ENCODE peak calls at places on chromosomes 11 and 22, in nine cellular contexts. One of them, this sample, is unnamed.

GRCh38 chr11:44566559-44566949 is 1.1 kb downstream of the CD82 start:
- DNase-seq in COR-L47: peak
- DNase-seq in mucosa of descending colon: no peak
- DNase-seq in NCI-H2171: no peak
- DNase-seq in kidney: no peak
- DNase-seq in non-pigmented ciliary epithelial cell: no peak
- DNase-seq in GM04503: no peak
- DNase-seq in sciatic nerve: no peak
- DNase-seq in activated effector memory CD4-positive, alpha-beta T cell treated with anti-CD3 and anti-CD28 coated beads, Interleukin-2, amount 50 U/mL, for 16 hours: no peak
- DNase-seq in this sample: no peak

GRCh38 chr11:20561915-20562314 is 37.5 kb upstream of the SLC6A5 start:
- DNase-seq in sciatic nerve: no peak
- DNase-seq in mucosa of descending colon: no peak
- DNase-seq in non-pigmented ciliary epithelial cell: no peak
- DNase-seq in NCI-H2171: no peak
- DNase-seq in activated effector memory CD4-positive, alpha-beta T cell treated with anti-CD3 and anti-CD28 coated beads, Interleukin-2, amount 50 U/mL, for 16 hours: no peak
- DNase-seq in GM04503: no peak
- DNase-seq in kidney: no peak
- DNase-seq in COR-L47: no peak
- DNase-seq in this sample: no peak

GRCh38 chr22:30422481-30423295 is 2.9 kb upstream of the MTFP1 start:
- DNase-seq in kidney: peak
- DNase-seq in non-pigmented ciliary epithelial cell: peak
- DNase-seq in COR-L47: peak
- DNase-seq in sciatic nerve: peak
- DNase-seq in GM04503: peak
- DNase-seq in NCI-H2171: no peak
- DNase-seq in mucosa of descending colon: peak
- DNase-seq in activated effector memory CD4-positive, alpha-beta T cell treated with anti-CD3 and anti-CD28 coated beads, Interleukin-2, amount 50 U/mL, for 16 hours: peak
- DNase-seq in this sample: no peak

GRCh38 chr11:108346451-108346850 is 120.9 kb downstream of the C11orf65 start:
- DNase-seq in GM04503: no peak
- DNase-seq in non-pigmented ciliary epithelial cell: no peak
- DNase-seq in sciatic nerve: no peak
- DNase-seq in NCI-H2171: no peak
- DNase-seq in mucosa of descending colon: no peak
- DNase-seq in COR-L47: no peak
- DNase-seq in kidney: no peak
- DNase-seq in activated effector memory CD4-positive, alpha-beta T cell treated with anti-CD3 and anti-CD28 coated beads, Interleukin-2, amount 50 U/mL, for 16 hours: no peak
- DNase-seq in this sample: no peak

GRCh38 chr11:79152511-79152910 is 288.3 kb downstream of the TENM4 start:
- DNase-seq in non-pigmented ciliary epithelial cell: no peak
- DNase-seq in COR-L47: no peak
- DNase-seq in kidney: peak
- DNase-seq in mucosa of descending colon: no peak
- DNase-seq in GM04503: no peak
- DNase-seq in activated effector memory CD4-positive, alpha-beta T cell treated with anti-CD3 and anti-CD28 coated beads, Interleukin-2, amount 50 U/mL, for 16 hours: no peak
- DNase-seq in NCI-H2171: no peak
- DNase-seq in sciatic nerve: no peak
- DNase-seq in this sample: no peak

GRCh38 chr11:64355078-64355940 is 3.7 kb upstream of the RPS6KA4 start:
- DNase-seq in kidney: peak
- DNase-seq in COR-L47: peak
- DNase-seq in NCI-H2171: peak
- DNase-seq in GM04503: no peak
- DNase-seq in mucosa of descending colon: peak
- DNase-seq in non-pigmented ciliary epithelial cell: no peak
- DNase-seq in activated effector memory CD4-positive, alpha-beta T cell treated with anti-CD3 and anti-CD28 coated beads, Interleukin-2, amount 50 U/mL, for 16 hours: no peak
- DNase-seq in sciatic nerve: peak
- DNase-seq in this sample: peak

GRCh38 chr11:65777821-65778361 is 2.9 kb downstream of the AP5B1 start:
- DNase-seq in mucosa of descending colon: no peak
- DNase-seq in activated effector memory CD4-positive, alpha-beta T cell treated with anti-CD3 and anti-CD28 coated beads, Interleukin-2, amount 50 U/mL, for 16 hours: peak
- DNase-seq in GM04503: no peak
- DNase-seq in non-pigmented ciliary epithelial cell: no peak
- DNase-seq in sciatic nerve: peak
- DNase-seq in COR-L47: no peak
- DNase-seq in NCI-H2171: no peak
- DNase-seq in kidney: peak
- DNase-seq in this sample: no peak

GRCh38 chr11:15828241-15828903 is 528.0 kb downstream of the SOX6 start:
- DNase-seq in activated effector memory CD4-positive, alpha-beta T cell treated with anti-CD3 and anti-CD28 coated beads, Interleukin-2, amount 50 U/mL, for 16 hours: no peak
- DNase-seq in NCI-H2171: no peak
- DNase-seq in kidney: no peak
- DNase-seq in GM04503: no peak
- DNase-seq in COR-L47: no peak
- DNase-seq in sciatic nerve: no peak
- DNase-seq in non-pigmented ciliary epithelial cell: no peak
- DNase-seq in mucosa of descending colon: no peak
- DNase-seq in this sample: no peak

GRCh38 chr22:22390989-22391388 is 117.6 kb downstream of the ZNF280B start:
- DNase-seq in non-pigmented ciliary epithelial cell: no peak
- DNase-seq in sciatic nerve: no peak
- DNase-seq in COR-L47: no peak
- DNase-seq in NCI-H2171: no peak
- DNase-seq in activated effector memory CD4-positive, alpha-beta T cell treated with anti-CD3 and anti-CD28 coated beads, Interleukin-2, amount 50 U/mL, for 16 hours: no peak
- DNase-seq in GM04503: no peak
- DNase-seq in kidney: no peak
- DNase-seq in mucosa of descending colon: no peak
- DNase-seq in this sample: no peak

GRCh38 chr22:38631724-38632123 is 24.5 kb downstream of the FAM227A start:
- DNase-seq in GM04503: no peak
- DNase-seq in sciatic nerve: no peak
- DNase-seq in NCI-H2171: no peak
- DNase-seq in non-pigmented ciliary epithelial cell: no peak
- DNase-seq in COR-L47: no peak
- DNase-seq in kidney: no peak
- DNase-seq in mucosa of descending colon: no peak
- DNase-seq in activated effector memory CD4-positive, alpha-beta T cell treated with anti-CD3 and anti-CD28 coated beads, Interleukin-2, amount 50 U/mL, for 16 hours: no peak
- DNase-seq in this sample: no peak

GRCh38 chr11:103842795-103843194 is 193.6 kb upstream of the DDI1 start:
- DNase-seq in mucosa of descending colon: no peak
- DNase-seq in COR-L47: peak
- DNase-seq in GM04503: no peak
- DNase-seq in kidney: no peak
- DNase-seq in NCI-H2171: no peak
- DNase-seq in non-pigmented ciliary epithelial cell: peak
- DNase-seq in activated effector memory CD4-positive, alpha-beta T cell treated with anti-CD3 and anti-CD28 coated beads, Interleukin-2, amount 50 U/mL, for 16 hours: no peak
- DNase-seq in sciatic nerve: no peak
- DNase-seq in this sample: no peak

GRCh38 chr11:315051-315481 is 1.2 kb downstream of the IFITM1 start:
- DNase-seq in non-pigmented ciliary epithelial cell: no peak
- DNase-seq in kidney: peak
- DNase-seq in sciatic nerve: no peak
- DNase-seq in mucosa of descending colon: peak
- DNase-seq in COR-L47: no peak
- DNase-seq in GM04503: no peak
- DNase-seq in NCI-H2171: no peak
- DNase-seq in activated effector memory CD4-positive, alpha-beta T cell treated with anti-CD3 and anti-CD28 coated beads, Interleukin-2, amount 50 U/mL, for 16 hours: peak
- DNase-seq in this sample: no peak

GRCh38 chr11:75174781-75175370 is 24.0 kb downstream of the SLCO2B1 start:
- DNase-seq in mucosa of descending colon: no peak
- DNase-seq in kidney: peak
- DNase-seq in COR-L47: no peak
- DNase-seq in GM04503: peak
- DNase-seq in activated effector memory CD4-positive, alpha-beta T cell treated with anti-CD3 and anti-CD28 coated beads, Interleukin-2, amount 50 U/mL, for 16 hours: no peak
- DNase-seq in NCI-H2171: no peak
- DNase-seq in non-pigmented ciliary epithelial cell: peak
- DNase-seq in sciatic nerve: no peak
- DNase-seq in this sample: peak

GRCh38 chr11:115444542-115444941 is 59.7 kb downstream of the CADM1 start:
- DNase-seq in COR-L47: no peak
- DNase-seq in non-pigmented ciliary epithelial cell: no peak
- DNase-seq in mucosa of descending colon: no peak
- DNase-seq in activated effector memory CD4-positive, alpha-beta T cell treated with anti-CD3 and anti-CD28 coated beads, Interleukin-2, amount 50 U/mL, for 16 hours: no peak
- DNase-seq in NCI-H2171: no peak
- DNase-seq in sciatic nerve: no peak
- DNase-seq in kidney: no peak
- DNase-seq in GM04503: no peak
- DNase-seq in this sample: no peak

GRCh38 chr11:102457056-102457677 is 4.6 kb upstream of the TMEM123 start:
- DNase-seq in activated effector memory CD4-positive, alpha-beta T cell treated with anti-CD3 and anti-CD28 coated beads, Interleukin-2, amount 50 U/mL, for 16 hours: no peak
- DNase-seq in sciatic nerve: no peak
- DNase-seq in COR-L47: no peak
- DNase-seq in mucosa of descending colon: no peak
- DNase-seq in non-pigmented ciliary epithelial cell: no peak
- DNase-seq in kidney: no peak
- DNase-seq in GM04503: no peak
- DNase-seq in NCI-H2171: no peak
- DNase-seq in this sample: no peak

GRCh38 chr11:104095791-104096190 is 59.4 kb downstream of the DDI1 start:
- DNase-seq in NCI-H2171: no peak
- DNase-seq in sciatic nerve: no peak
- DNase-seq in activated effector memory CD4-positive, alpha-beta T cell treated with anti-CD3 and anti-CD28 coated beads, Interleukin-2, amount 50 U/mL, for 16 hours: no peak
- DNase-seq in mucosa of descending colon: no peak
- DNase-seq in GM04503: no peak
- DNase-seq in kidney: no peak
- DNase-seq in COR-L47: no peak
- DNase-seq in non-pigmented ciliary epithelial cell: no peak
- DNase-seq in this sample: no peak

GRCh38 chr11:74004694-74005615 is 3.9 kb downstream of the UCP3 start:
- DNase-seq in sciatic nerve: peak
- DNase-seq in activated effector memory CD4-positive, alpha-beta T cell treated with anti-CD3 and anti-CD28 coated beads, Interleukin-2, amount 50 U/mL, for 16 hours: peak
- DNase-seq in GM04503: no peak
- DNase-seq in kidney: no peak
- DNase-seq in non-pigmented ciliary epithelial cell: no peak
- DNase-seq in mucosa of descending colon: no peak
- DNase-seq in NCI-H2171: no peak
- DNase-seq in COR-L47: no peak
- DNase-seq in this sample: no peak

GRCh38 chr11:133323354-133323753 is 208.9 kb downstream of the OPCML start:
- DNase-seq in non-pigmented ciliary epithelial cell: no peak
- DNase-seq in COR-L47: no peak
- DNase-seq in kidney: no peak
- DNase-seq in mucosa of descending colon: no peak
- DNase-seq in sciatic nerve: no peak
- DNase-seq in NCI-H2171: no peak
- DNase-seq in activated effector memory CD4-positive, alpha-beta T cell treated with anti-CD3 and anti-CD28 coated beads, Interleukin-2, amount 50 U/mL, for 16 hours: no peak
- DNase-seq in GM04503: no peak
- DNase-seq in this sample: no peak

GRCh38 chr11:13051257-13051656 is 42.1 kb downstream of the RASSF10 start:
- DNase-seq in mucosa of descending colon: no peak
- DNase-seq in NCI-H2171: no peak
- DNase-seq in kidney: no peak
- DNase-seq in GM04503: no peak
- DNase-seq in non-pigmented ciliary epithelial cell: no peak
- DNase-seq in activated effector memory CD4-positive, alpha-beta T cell treated with anti-CD3 and anti-CD28 coated beads, Interleukin-2, amount 50 U/mL, for 16 hours: no peak
- DNase-seq in sciatic nerve: no peak
- DNase-seq in COR-L47: no peak
- DNase-seq in this sample: no peak

GRCh38 chr22:39994566-39995345 is at the start of gene FAM83F:
- DNase-seq in mucosa of descending colon: peak
- DNase-seq in kidney: peak
- DNase-seq in GM04503: no peak
- DNase-seq in COR-L47: peak
- DNase-seq in non-pigmented ciliary epithelial cell: no peak
- DNase-seq in NCI-H2171: peak
- DNase-seq in activated effector memory CD4-positive, alpha-beta T cell treated with anti-CD3 and anti-CD28 coated beads, Interleukin-2, amount 50 U/mL, for 16 hours: peak
- DNase-seq in sciatic nerve: no peak
- DNase-seq in this sample: peak

GRCh38 chr11:75236062-75236461 is 4.5 kb upstream of the TPBGL start:
- DNase-seq in activated effector memory CD4-positive, alpha-beta T cell treated with anti-CD3 and anti-CD28 coated beads, Interleukin-2, amount 50 U/mL, for 16 hours: peak
- DNase-seq in non-pigmented ciliary epithelial cell: no peak
- DNase-seq in sciatic nerve: no peak
- DNase-seq in NCI-H2171: no peak
- DNase-seq in GM04503: no peak
- DNase-seq in COR-L47: no peak
- DNase-seq in kidney: no peak
- DNase-seq in mucosa of descending colon: no peak
- DNase-seq in this sample: no peak

GRCh38 chr22:50318356-50318697 is 8.5 kb downstream of the DENND6B start:
- DNase-seq in activated effector memory CD4-positive, alpha-beta T cell treated with anti-CD3 and anti-CD28 coated beads, Interleukin-2, amount 50 U/mL, for 16 hours: no peak
- DNase-seq in GM04503: no peak
- DNase-seq in kidney: no peak
- DNase-seq in COR-L47: no peak
- DNase-seq in sciatic nerve: no peak
- DNase-seq in non-pigmented ciliary epithelial cell: no peak
- DNase-seq in mucosa of descending colon: no peak
- DNase-seq in NCI-H2171: no peak
- DNase-seq in this sample: no peak

GRCh38 chr11:116596346-116597260 is 176.2 kb downstream of the BUD13 start:
- DNase-seq in GM04503: no peak
- DNase-seq in mucosa of descending colon: no peak
- DNase-seq in kidney: no peak
- DNase-seq in sciatic nerve: no peak
- DNase-seq in COR-L47: peak
- DNase-seq in NCI-H2171: no peak
- DNase-seq in activated effector memory CD4-positive, alpha-beta T cell treated with anti-CD3 and anti-CD28 coated beads, Interleukin-2, amount 50 U/mL, for 16 hours: peak
- DNase-seq in non-pigmented ciliary epithelial cell: no peak
- DNase-seq in this sample: no peak